ENCODE peak calls at places on chromosome 2, in ten cellular contexts. P, W, C, Z, D, H, Q, S, N and G are unnamed samples.
A peak's percentile ranks its signal among the peaks of the same experiment; 100 is the strongest.

GRCh38 chr2:31475692-31476091 is 61.1 kb upstream of the XDH start:
- DNase-seq in Q (no peak), S (no peak), W (no peak), C (no peak), H (no peak), N (no peak), D (no peak), Z (no peak), P (no peak), G (no peak)

GRCh38 chr2:5409925-5410360 is 282.2 kb upstream of the SOX11 start:
- DNase-seq in D (no peak), N (no peak), Q (no peak), H (no peak), S (no peak), C (no peak), W (no peak), Z (no peak), P (no peak), G (no peak)

GRCh38 chr2:64563436-64563938 is 39.4 kb downstream of the AFTPH start:
- DNase-seq in C (no peak), W (no peak), N (no peak), D (no peak), S (no peak), Z (no peak), Q (no peak), H (no peak), P (no peak), G (no peak)

GRCh38 chr2:162022290-162022945 is 51.6 kb downstream of the DPP4 start:
- DNase-seq in N (no peak), C (no peak), Q (no peak), H (no peak), Z (peak; percentile 15), S (no peak), D (no peak), W (no peak), P (no peak), G (no peak)

GRCh38 chr2:203783496-203784203 is 77.2 kb downstream of the CD28 start:
- DNase-seq in P (no peak), Z (peak; percentile 99), H (no peak), S (no peak), W (no peak), C (no peak), D (no peak), Q (no peak), N (no peak), G (no peak)

GRCh38 chr2:229104863-229105468 is 166.1 kb downstream of the PID1 start:
- DNase-seq in P (no peak), S (no peak), Z (no peak), D (no peak), W (no peak), C (no peak), Q (no peak), N (no peak), H (no peak), G (no peak)

GRCh38 chr2:209977386-209978239 is 24.8 kb upstream of the RPE start:
- DNase-seq in H (no peak), P (no peak), W (no peak), N (no peak), D (peak; percentile 22), Q (no peak), S (no peak), C (no peak), Z (peak; percentile 39), G (no peak)

GRCh38 chr2:63692002-63692606 is 103.3 kb downstream of the MDH1 start:
- DNase-seq in N (no peak), C (no peak), S (no peak), D (peak; percentile 24), W (no peak), P (no peak), Z (peak; percentile 41), H (no peak), Q (no peak), G (no peak)

GRCh38 chr2:152283392-152283791 is 51.6 kb upstream of the FMNL2 start:
- DNase-seq in S (no peak), W (no peak), Z (no peak), Q (no peak), P (no peak), H (no peak), D (no peak), C (no peak), N (no peak), G (no peak)

DNA sequence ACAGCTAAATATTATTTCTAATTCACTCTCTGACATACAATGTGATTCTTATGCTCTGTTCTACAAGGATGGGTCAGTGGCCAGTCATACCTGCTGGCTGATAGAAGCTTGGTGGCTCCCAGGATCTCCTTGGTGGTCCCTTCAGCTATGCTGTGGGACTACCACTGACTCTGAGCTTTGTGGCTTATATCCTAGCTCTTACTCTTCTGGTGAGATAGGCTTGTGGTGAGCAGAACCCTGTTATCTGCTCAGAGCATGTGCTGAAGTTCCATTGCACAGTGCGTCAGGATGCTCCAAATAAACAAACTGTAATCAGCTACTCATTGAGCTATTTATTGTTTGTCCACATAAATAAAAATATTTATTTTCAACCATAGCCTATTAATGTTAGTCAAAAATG is 51.7 kb downstream of the MFSD6 start:
- DNase-seq in W (no peak), Q (no peak), N (no peak), C (no peak), S (no peak), H (no peak), D (peak; percentile 69), P (no peak), Z (no peak), G (no peak)
- TF ChIP-seq POLR2A in W (no peak), Q (no peak), N (no peak), C (no peak), S (no peak), H (no peak), D (no peak), P (no peak), Z (no peak), G (no peak)

GRCh38 chr2:28002181-28002580 is 111.7 kb downstream of the BABAM2 start:
- DNase-seq in C (no peak), P (no peak), D (no peak), Z (no peak), S (no peak), W (no peak), N (no peak), Q (no peak), H (no peak), G (no peak)
- TF ChIP-seq EP300 in C (no peak), P (no peak), D (no peak), Z (no peak), S (no peak), W (no peak), N (no peak), Q (no peak), H (no peak), G (no peak)

GRCh38 chr2:218127929-218128455 is 2.2 kb downstream of the CXCR2 start:
- DNase-seq in Z (no peak), W (no peak), S (no peak), H (no peak), Q (no peak), C (no peak), N (no peak), D (no peak), P (no peak), G (no peak)
- H3K27me3 ChIP-seq in Z (peaks cover 3% of the 10 kb centered on the region), W (no peaks in the 10 kb centered on the region), S (no peaks in the 10 kb centered on the region), H (peaks cover 18% of the 10 kb centered on the region), Q (no peaks in the 10 kb centered on the region), C (no peaks in the 10 kb centered on the region), N (no peaks in the 10 kb centered on the region), D (peaks cover 24% of the 10 kb centered on the region), P (peaks cover 37% of the 10 kb centered on the region), G (no peaks in the 10 kb centered on the region)

DNA sequence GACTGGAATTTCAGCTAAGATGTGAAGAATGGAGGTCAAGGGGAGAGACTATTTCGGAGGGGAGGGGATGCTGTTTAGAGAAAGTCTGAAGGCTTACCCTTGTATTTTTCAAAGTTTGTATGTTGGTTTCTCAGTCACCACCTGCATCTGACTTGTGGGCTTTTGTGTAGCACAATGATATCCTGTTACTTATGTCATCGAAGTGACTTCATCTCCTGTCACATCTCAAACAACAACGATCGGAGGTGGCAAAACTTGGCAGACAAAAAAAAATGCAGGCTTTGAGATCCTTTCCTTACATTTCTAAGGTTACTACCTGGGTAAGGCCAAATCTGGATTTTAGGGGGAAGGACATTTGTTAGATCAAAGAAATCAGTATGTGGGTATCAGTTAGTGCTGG is 11.7 kb upstream of the CXCR4 start:
- DNase-seq in Q (no peak), Z (no peak), W (no peak), C (no peak), S (no peak), H (no peak), P (no peak), D (no peak), N (no peak), G (no peak)
- TF ChIP-seq POLR2A in Q (no peak), Z (no peak), W (peak; percentile 31), C (no peak), S (no peak), H (peak; percentile 49), P (no peak), D (no peak), N (no peak), G (no peak)

GRCh38 chr2:172724724-172725123 is 10.9 kb upstream of the RAPGEF4 start:
- DNase-seq in D (no peak), S (no peak), W (no peak), N (no peak), P (no peak), C (no peak), Q (no peak), H (no peak), Z (no peak), G (no peak)

GRCh38 chr2:172725284-172725683 is 10.4 kb upstream of the RAPGEF4 start:
- DNase-seq in Q (no peak), D (no peak), Z (no peak), W (no peak), P (no peak), H (no peak), N (no peak), S (no peak), C (no peak), G (no peak)

GRCh38 chr2:172722481-172722880 is 13.2 kb upstream of the RAPGEF4 start:
- DNase-seq in W (no peak), P (no peak), Z (no peak), Q (no peak), S (no peak), N (no peak), H (no peak), D (no peak), C (no peak), G (no peak)

GRCh38 chr2:172725741-172726140 is 9.9 kb upstream of the RAPGEF4 start:
- DNase-seq in P (no peak), Q (no peak), Z (no peak), S (no peak), C (no peak), H (no peak), D (no peak), N (no peak), W (no peak), G (no peak)

GRCh38 chr2:172726172-172726735 is 9.4 kb upstream of the RAPGEF4 start:
- DNase-seq in P (no peak), H (no peak), Q (no peak), C (no peak), Z (peak; percentile 95), N (no peak), D (no peak), W (no peak), S (no peak), G (no peak)
- TF ChIP-seq EP300 in P (no peak), H (no peak), Q (no peak), C (no peak), Z (peak; percentile 76), N (no peak), D (no peak), W (no peak), S (no peak), G (no peak)